ENCODE peak calls at places on chromosomes 4 and X, in ten cellular contexts. T, J, O, K, H, N, W, P, Q and Y are unnamed samples.

GRCh38 chr4:137129471-137130244 is 402.6 kb downstream of the PCDH18 start:
- DNase-seq in N (no peak), J (peak; percentile 34), O (no peak), W (no peak), H (no peak), P (peak; percentile 42), T (no peak), Q (no peak), K (no peak), Y (no peak)

GRCh38 chrX:29661290-29661689 is 554.1 kb upstream of the MAGEB2 start:
- DNase-seq in T (no peak), Q (no peak), N (no peak), J (peak; percentile 85), P (no peak), K (no peak), H (no peak), O (no peak), W (no peak), Y (no peak)

GRCh38 chrX:15564981-15565579 is 35.7 kb downstream of the ACE2 start:
- DNase-seq in W (no peak), Q (peak; percentile 66), N (no peak), T (peak; percentile 28), H (peak; percentile 28), P (peak; percentile 22), J (peak; percentile 84), K (peak; percentile 85), O (peak; percentile 66), Y (no peak)

GRCh38 chr4:71268156-71268555 is 70.7 kb upstream of the SLC4A4 start:
- DNase-seq in J (no peak), Q (no peak), N (no peak), T (no peak), K (no peak), W (no peak), P (no peak), O (no peak), H (no peak), Y (no peak)

GRCh38 chr4:73856518-73856917 is 3.4 kb downstream of the PF4V1 start:
- DNase-seq in K (no peak), P (no peak), N (no peak), Q (no peak), J (peak; percentile 84), H (no peak), T (no peak), O (no peak), W (no peak), Y (no peak)

GRCh38 chrX:126985027-126985426 is 165.5 kb downstream of the PRR32 start:
- DNase-seq in T (no peak), P (no peak), O (no peak), H (no peak), Q (no peak), J (no peak), K (no peak), N (no peak), W (no peak), Y (no peak)

GRCh38 chrX:38811515-38812239 is 10.4 kb downstream of the MID1IP1 start:
- DNase-seq in Q (no peak), N (no peak), O (no peak), J (no peak), K (no peak), P (no peak), W (no peak), H (no peak), T (no peak), Y (no peak)

GRCh38 chrX:29662759-29663503 is 552.4 kb upstream of the MAGEB2 start:
- DNase-seq in K (peak; percentile 48), W (peak; percentile 89), H (no peak), P (peak; percentile 59), J (peak; percentile 96), Q (no peak), N (no peak), T (no peak), O (peak; percentile 63), Y (no peak)

DNA sequence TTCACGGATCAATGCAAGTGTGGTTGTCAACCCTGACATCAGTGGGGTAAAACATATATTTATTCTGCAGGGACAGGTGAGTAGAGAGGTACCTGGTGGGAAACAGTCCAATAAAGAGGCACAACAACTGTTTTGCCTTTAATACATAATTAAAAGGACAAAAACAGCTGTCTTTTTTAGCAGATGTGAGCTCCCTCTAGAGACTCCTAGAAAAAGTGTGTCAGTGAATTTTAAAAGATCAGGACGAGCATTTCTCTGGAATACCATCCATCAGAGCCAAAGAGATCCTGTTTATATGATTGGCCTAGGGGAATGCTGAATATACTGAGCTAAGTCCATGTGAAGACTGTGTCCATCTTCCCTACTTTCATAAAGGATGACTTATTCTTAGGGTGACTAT is 58.3 kb downstream of the TMEM144 start:
- DNase-seq in W (no peak), T (no peak), J (no peak), K (no peak), O (no peak), N (no peak), Q (no peak), P (no peak), H (no peak), Y (no peak)
- TF ChIP-seq CTCF in W (no peak), T (no peak), J (peak; percentile 4), K (no peak), O (no peak), N (no peak), Q (no peak), P (no peak), H (no peak), Y (no peak)

GRCh38 chr4:3435684-3435956 is 6.1 kb upstream of the HGFAC start:
- DNase-seq in H (no peak), P (no peak), K (no peak), N (no peak), O (no peak), J (no peak), T (no peak), W (no peak), Q (no peak), Y (no peak)

GRCh38 chr4:3436798-3437581 is 4.8 kb upstream of the HGFAC start:
- DNase-seq in N (no peak), H (no peak), K (peak; percentile 51), W (peak; percentile 49), T (no peak), P (peak; percentile 10), J (peak; percentile 51), Q (peak; percentile 38), O (peak; percentile 90), Y (no peak)

GRCh38 chr4:3433138-3433869 is 8.5 kb upstream of the HGFAC start:
- DNase-seq in Q (no peak), H (no peak), J (no peak), W (no peak), O (no peak), N (no peak), K (no peak), T (no peak), P (no peak), Y (no peak)

GRCh38 chr4:3436048-3436797 is 5.5 kb upstream of the HGFAC start:
- DNase-seq in K (no peak), Q (no peak), J (no peak), O (peak; percentile 41), P (no peak), T (no peak), H (no peak), N (no peak), W (no peak), Y (no peak)

DNA sequence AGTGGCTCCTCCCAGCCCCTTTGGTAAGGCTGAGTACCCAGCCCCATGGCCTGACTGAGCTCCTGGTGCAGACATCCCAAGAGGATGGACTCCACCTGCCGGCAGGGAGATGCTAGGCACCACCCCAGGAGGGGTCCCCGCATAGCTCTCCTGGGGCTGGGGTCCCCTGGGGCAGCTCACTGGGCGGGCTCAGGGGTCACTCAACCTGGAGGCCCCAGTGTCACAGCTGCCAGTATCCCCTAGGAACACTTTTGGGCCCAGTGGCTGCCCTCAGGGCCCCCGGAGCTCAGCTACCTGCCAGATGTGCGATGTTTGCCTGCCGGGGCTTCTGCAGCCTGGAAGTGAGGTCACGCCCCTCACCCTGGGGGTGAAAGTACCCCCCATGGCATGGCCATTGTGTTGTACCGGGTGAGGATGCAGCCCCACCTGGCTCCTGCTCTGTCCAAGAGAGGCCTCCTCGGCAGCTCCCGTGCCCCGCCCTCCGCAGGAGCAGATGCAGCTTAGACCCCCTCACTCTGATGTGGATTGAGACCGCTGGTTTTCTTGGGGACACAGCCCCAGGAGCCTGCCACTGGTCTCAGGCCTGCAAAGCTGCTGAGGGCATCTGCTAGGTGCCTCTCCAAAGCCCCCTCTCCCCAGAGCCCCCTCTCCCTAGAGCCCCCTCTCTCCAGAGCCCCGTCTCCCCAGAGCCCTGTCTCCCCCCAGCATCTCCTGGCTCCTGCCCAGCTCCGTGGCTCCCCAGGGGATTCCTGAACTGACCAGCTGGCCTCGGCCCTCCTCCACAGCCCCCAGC is 6.7 kb upstream of the HGFAC start:
- DNase-seq in K (no peak), O (no peak), P (no peak), T (no peak), Q (no peak), N (no peak), J (no peak), W (no peak), H (no peak), Y (no peak)
- TF ChIP-seq CTCF in K (peak; percentile 11), O (no peak), P (no peak), T (peak; percentile 42), Q (no peak), N (no peak), J (no peak), W (peak; percentile 15), H (no peak), Y (no peak)

GRCh38 chrX:45952030-45952429 is 593.2 kb downstream of the ZNF674 start:
- DNase-seq in P (no peak), O (no peak), N (no peak), Q (no peak), K (no peak), J (no peak), H (no peak), T (no peak), W (no peak), Y (no peak)
- TF ChIP-seq CTCF in P (no peak), O (no peak), N (no peak), Q (no peak), K (no peak), J (no peak), H (no peak), T (no peak), W (no peak), Y (no peak)

GRCh38 chr4:7194251-7195137 is 2.2 kb downstream of the SORCS2 start:
- DNase-seq in J (no peak), N (no peak), H (peak; percentile 39), P (no peak), W (no peak), T (no peak), Q (peak; percentile 79), K (peak; percentile 43), O (peak; percentile 61), Y (no peak)

GRCh38 chr4:7191546-7192251 is 639 bp upstream of the SORCS2 start:
- DNase-seq in O (no peak), Q (no peak), K (no peak), P (no peak), W (no peak), J (no peak), H (peak; percentile 31), T (no peak), N (no peak), Y (no peak)

GRCh38 chr4:7193040-7193958 is 961 bp downstream of the SORCS2 start:
- DNase-seq in P (no peak), W (no peak), H (peak; percentile 60), O (peak; percentile 44), J (no peak), T (no peak), Q (no peak), K (no peak), N (no peak), Y (no peak)

GRCh38 chr4:7190668-7191545 is 1.4 kb upstream of the SORCS2 start:
- DNase-seq in H (peak; percentile 37), Q (no peak), O (no peak), J (no peak), N (no peak), P (no peak), K (no peak), T (no peak), W (no peak), Y (no peak)

DNA sequence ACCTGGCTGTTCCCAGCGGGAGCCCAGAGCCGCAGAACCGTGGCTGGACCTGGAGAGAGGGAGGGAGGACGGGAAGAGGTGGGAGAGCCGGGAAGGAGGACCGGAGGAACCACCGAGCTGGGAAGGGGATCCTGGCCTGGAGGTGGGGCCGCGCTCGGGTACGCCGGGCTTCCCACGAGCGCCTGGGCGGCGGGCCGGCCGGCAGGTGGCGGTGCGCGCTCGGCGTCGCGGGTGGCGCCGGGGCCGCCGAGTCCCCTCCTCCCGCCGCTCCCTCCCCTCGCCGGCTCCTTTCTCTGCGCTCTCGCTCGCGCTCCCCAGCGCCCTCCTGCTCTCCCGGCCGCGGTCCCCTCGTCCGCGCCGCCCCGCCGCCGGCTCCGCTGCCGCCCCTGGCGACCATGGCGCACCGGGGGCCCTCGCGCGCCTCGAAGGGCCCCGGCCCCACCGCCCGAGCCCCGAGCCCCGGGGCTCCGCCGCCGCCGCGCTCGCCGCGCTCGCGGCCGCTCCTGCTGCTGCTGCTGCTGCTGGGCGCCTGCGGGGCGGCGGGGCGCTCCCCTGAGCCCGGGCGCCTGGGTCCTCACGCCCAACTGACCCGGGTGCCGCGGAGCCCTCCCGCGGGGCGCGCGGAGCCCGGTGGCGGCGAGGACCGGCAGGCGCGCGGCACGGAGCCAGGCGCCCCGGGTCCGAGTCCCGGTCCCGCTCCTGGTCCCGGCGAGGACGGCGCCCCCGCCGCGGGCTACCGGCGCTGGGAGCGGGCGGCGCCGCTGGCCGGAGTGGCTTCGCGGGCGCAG is at the start of gene SORCS2:
- DNase-seq in O (peak; percentile 82), H (peak; percentile 80), K (peak; percentile 91), T (peak; percentile 71), N (no peak), J (peak; percentile 41), P (no peak), W (no peak), Q (no peak), Y (no peak)
- TF ChIP-seq CTCF in O (no peak), H (peak; percentile 95), K (peak; percentile 60), T (peak; percentile 83), N (peak; percentile 90), J (peak; percentile 47), P (peak; percentile 34), W (peak; percentile 21), Q (peak; percentile 23), Y (no peak)